ENCODE peak calls at places on chromosome 15, in six cellular contexts. One of them, this sample, is unnamed.

GRCh38 chr15:75723847-75724660 is 11.4 kb upstream of the CSPG4 start:
- DNase-seq in keratinocyte: peak; percentile 85
- DNase-seq in right atrium auricular region: peak; percentile 98
- DNase-seq in sigmoid colon: peak; percentile 99
- DNase-seq in thoracic aorta: peak; percentile 93
- DNase-seq in tibial artery: peak; percentile 96
- DNase-seq in this sample: peak; percentile 77

GRCh38 chr15:93317772-93318171 is 228.8 kb upstream of the RGMA start:
- DNase-seq in keratinocyte: no peak
- DNase-seq in right atrium auricular region: no peak
- DNase-seq in sigmoid colon: no peak
- DNase-seq in thoracic aorta: no peak
- DNase-seq in tibial artery: no peak
- DNase-seq in this sample: no peak

GRCh38 chr15:59250249-59250648 is 43.6 kb downstream of the LDHAL6B start:
- DNase-seq in keratinocyte: no peak
- DNase-seq in right atrium auricular region: no peak
- DNase-seq in sigmoid colon: no peak
- DNase-seq in thoracic aorta: no peak
- DNase-seq in tibial artery: no peak
- DNase-seq in this sample: no peak

GRCh38 chr15:94526071-94526689 is 294.8 kb downstream of the MCTP2 start:
- DNase-seq in keratinocyte: no peak
- DNase-seq in right atrium auricular region: no peak
- DNase-seq in sigmoid colon: no peak
- DNase-seq in thoracic aorta: no peak
- DNase-seq in tibial artery: no peak
- DNase-seq in this sample: no peak

GRCh38 chr15:30882861-30883433 is 20.8 kb upstream of the FAN1 start:
- DNase-seq in keratinocyte: no peak
- DNase-seq in right atrium auricular region: no peak
- DNase-seq in sigmoid colon: no peak
- DNase-seq in thoracic aorta: no peak
- DNase-seq in tibial artery: no peak
- DNase-seq in this sample: no peak

GRCh38 chr15:77630956-77631789 is 1.5 kb downstream of the LINGO1 start:
- DNase-seq in keratinocyte: no peak
- DNase-seq in right atrium auricular region: no peak
- DNase-seq in sigmoid colon: no peak
- DNase-seq in thoracic aorta: no peak
- DNase-seq in tibial artery: no peak
- DNase-seq in this sample: peak; percentile 70

GRCh38 chr15:78033864-78034263 is 43.6 kb downstream of the TBC1D2B start:
- DNase-seq in keratinocyte: no peak
- DNase-seq in right atrium auricular region: no peak
- DNase-seq in sigmoid colon: no peak
- DNase-seq in thoracic aorta: no peak
- DNase-seq in tibial artery: no peak
- DNase-seq in this sample: no peak

GRCh38 chr15:58329781-58330467 is 101.9 kb upstream of the LIPC start:
- DNase-seq in keratinocyte: no peak
- DNase-seq in right atrium auricular region: no peak
- DNase-seq in sigmoid colon: no peak
- DNase-seq in thoracic aorta: no peak
- DNase-seq in tibial artery: no peak
- DNase-seq in this sample: no peak

GRCh38 chr15:69475769-69476358 is 23.2 kb downstream of the RPLP1 start:
- DNase-seq in keratinocyte: no peak
- DNase-seq in right atrium auricular region: peak; percentile 84
- DNase-seq in sigmoid colon: peak; percentile 85
- DNase-seq in thoracic aorta: peak; percentile 25
- DNase-seq in tibial artery: peak; percentile 85
- DNase-seq in this sample: peak; percentile 85

DNA sequence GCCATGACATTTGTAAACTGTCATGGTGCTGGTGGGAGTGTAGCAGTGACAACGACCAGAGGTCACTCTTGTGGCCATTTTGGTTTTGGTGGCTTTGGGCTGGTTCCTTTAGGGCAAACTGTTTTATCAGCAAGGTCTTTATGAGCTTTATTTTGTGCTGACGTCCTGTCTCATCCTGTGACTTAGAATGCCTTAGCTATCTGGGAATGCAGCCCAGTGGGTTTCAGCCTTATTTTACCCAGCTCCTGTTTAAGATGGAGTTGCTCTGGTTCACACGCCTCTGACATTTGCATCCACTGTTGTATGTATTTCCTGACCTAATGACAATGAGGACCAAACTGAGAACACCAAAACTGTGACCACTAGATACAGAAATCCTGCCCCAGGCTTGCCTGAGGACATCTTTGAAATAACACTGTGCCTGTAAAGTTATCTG is 37.6 kb downstream of the RAB8B start:
- DNase-seq in keratinocyte: no peak
- DNase-seq in right atrium auricular region: no peak
- DNase-seq in sigmoid colon: no peak
- DNase-seq in thoracic aorta: no peak
- DNase-seq in tibial artery: no peak
- DNase-seq in this sample: no peak
- TF ChIP-seq CTCF in keratinocyte: no peak
- TF ChIP-seq CTCF in right atrium auricular region: no peak
- TF ChIP-seq CTCF in sigmoid colon: no peak
- TF ChIP-seq CTCF in thoracic aorta: no peak
- TF ChIP-seq CTCF in tibial artery: no peak
- TF ChIP-seq CTCF in this sample: no peak

GRCh38 chr15:67836477-67836876 is 3.4 kb downstream of the RNU6-1 start:
- DNase-seq in keratinocyte: no peak
- DNase-seq in right atrium auricular region: no peak
- DNase-seq in sigmoid colon: peak; percentile 63
- DNase-seq in thoracic aorta: no peak
- DNase-seq in tibial artery: peak; percentile 69
- DNase-seq in this sample: no peak
- H3K27me3 ChIP-seq in keratinocyte: peaks cover 46% of the 10 kb centered on the region
- H3K27me3 ChIP-seq in right atrium auricular region: peaks cover 35% of the 10 kb centered on the region
- H3K27me3 ChIP-seq in sigmoid colon: peaks cover 45% of the 10 kb centered on the region
- H3K27me3 ChIP-seq in thoracic aorta: peaks cover 21% of the 10 kb centered on the region
- H3K27me3 ChIP-seq in tibial artery: peaks cover 45% of the 10 kb centered on the region
- H3K27me3 ChIP-seq in this sample: peaks cover 22% of the 10 kb centered on the region

DNA sequence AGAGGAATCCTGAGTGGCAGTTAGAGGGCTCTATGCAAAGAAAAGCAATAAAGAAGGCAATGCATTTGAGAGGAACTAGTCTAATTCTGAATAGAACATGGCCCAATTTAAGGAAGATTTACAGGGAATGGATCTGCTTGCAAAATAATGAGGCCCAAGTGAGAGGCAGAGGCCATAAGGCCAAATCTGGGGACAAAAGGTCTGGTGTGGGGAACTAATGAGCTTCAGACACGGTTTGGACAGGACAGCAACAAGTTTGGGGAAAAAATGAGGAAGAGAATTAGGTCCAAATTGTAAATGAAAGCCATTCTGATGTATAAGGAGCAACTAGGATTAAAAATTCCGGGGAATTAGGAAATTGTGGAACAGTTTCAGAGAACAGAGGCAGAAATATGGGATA is 73.9 kb downstream of the RBPMS2 start:
- DNase-seq in keratinocyte: no peak
- DNase-seq in right atrium auricular region: no peak
- DNase-seq in sigmoid colon: no peak
- DNase-seq in thoracic aorta: no peak
- DNase-seq in tibial artery: no peak
- DNase-seq in this sample: no peak
- H3K27ac ChIP-seq in keratinocyte: no peak overlapping the region
- H3K27ac ChIP-seq in right atrium auricular region: peak overlapping the region; percentile 94
- H3K27ac ChIP-seq in sigmoid colon: peak overlapping the region; percentile 95
- H3K27ac ChIP-seq in thoracic aorta: peak overlapping the region; percentile 81
- H3K27ac ChIP-seq in tibial artery: peak overlapping the region; percentile 92
- H3K27ac ChIP-seq in this sample: peak overlapping the region; percentile 98

GRCh38 chr15:42679285-42680141 is 57.4 kb downstream of the CDAN1 start:
- DNase-seq in keratinocyte: peak; percentile 95
- DNase-seq in right atrium auricular region: no peak
- DNase-seq in sigmoid colon: no peak
- DNase-seq in thoracic aorta: no peak
- DNase-seq in tibial artery: no peak
- DNase-seq in this sample: no peak

GRCh38 chr15:42670441-42670840 is 66.5 kb downstream of the CDAN1 start:
- DNase-seq in keratinocyte: no peak
- DNase-seq in right atrium auricular region: no peak
- DNase-seq in sigmoid colon: no peak
- DNase-seq in thoracic aorta: no peak
- DNase-seq in tibial artery: no peak
- DNase-seq in this sample: no peak

GRCh38 chr15:42672444-42672843 is 64.5 kb downstream of the CDAN1 start:
- DNase-seq in keratinocyte: no peak
- DNase-seq in right atrium auricular region: no peak
- DNase-seq in sigmoid colon: no peak
- DNase-seq in thoracic aorta: no peak
- DNase-seq in tibial artery: no peak
- DNase-seq in this sample: no peak

GRCh38 chr15:42675021-42675420 is 61.9 kb downstream of the CDAN1 start:
- DNase-seq in keratinocyte: no peak
- DNase-seq in right atrium auricular region: no peak
- DNase-seq in sigmoid colon: no peak
- DNase-seq in thoracic aorta: no peak
- DNase-seq in tibial artery: no peak
- DNase-seq in this sample: no peak

GRCh38 chr15:42674472-42674871 is 62.5 kb downstream of the CDAN1 start:
- DNase-seq in keratinocyte: no peak
- DNase-seq in right atrium auricular region: no peak
- DNase-seq in sigmoid colon: no peak
- DNase-seq in thoracic aorta: no peak
- DNase-seq in tibial artery: no peak
- DNase-seq in this sample: no peak
- TF ChIP-seq CTCF in keratinocyte: no peak
- TF ChIP-seq CTCF in right atrium auricular region: no peak
- TF ChIP-seq CTCF in sigmoid colon: no peak
- TF ChIP-seq CTCF in thoracic aorta: no peak
- TF ChIP-seq CTCF in tibial artery: no peak
- TF ChIP-seq CTCF in this sample: no peak

GRCh38 chr15:49645277-49645676 is 24.4 kb downstream of the DTWD1 start:
- DNase-seq in keratinocyte: no peak
- DNase-seq in right atrium auricular region: no peak
- DNase-seq in sigmoid colon: no peak
- DNase-seq in thoracic aorta: no peak
- DNase-seq in tibial artery: no peak
- DNase-seq in this sample: no peak

GRCh38 chr15:49645937-49646336 is 25.1 kb downstream of the DTWD1 start:
- DNase-seq in keratinocyte: no peak
- DNase-seq in right atrium auricular region: no peak
- DNase-seq in sigmoid colon: no peak
- DNase-seq in thoracic aorta: no peak
- DNase-seq in tibial artery: peak; percentile 65
- DNase-seq in this sample: no peak

GRCh38 chr15:49649987-49650386 is 29.1 kb downstream of the DTWD1 start:
- DNase-seq in keratinocyte: no peak
- DNase-seq in right atrium auricular region: no peak
- DNase-seq in sigmoid colon: no peak
- DNase-seq in thoracic aorta: no peak
- DNase-seq in tibial artery: no peak
- DNase-seq in this sample: no peak

GRCh38 chr15:49644364-49644794 is 23.5 kb downstream of the DTWD1 start:
- DNase-seq in keratinocyte: no peak
- DNase-seq in right atrium auricular region: no peak
- DNase-seq in sigmoid colon: no peak
- DNase-seq in thoracic aorta: no peak
- DNase-seq in tibial artery: no peak
- DNase-seq in this sample: no peak

GRCh38 chr15:49646891-49647290 is 26.0 kb downstream of the DTWD1 start:
- DNase-seq in keratinocyte: no peak
- DNase-seq in right atrium auricular region: no peak
- DNase-seq in sigmoid colon: no peak
- DNase-seq in thoracic aorta: no peak
- DNase-seq in tibial artery: no peak
- DNase-seq in this sample: no peak
- H3K27me3 ChIP-seq in keratinocyte: no peaks in the 10 kb centered on the region
- H3K27me3 ChIP-seq in right atrium auricular region: no peaks in the 10 kb centered on the region
- H3K27me3 ChIP-seq in sigmoid colon: no peaks in the 10 kb centered on the region
- H3K27me3 ChIP-seq in thoracic aorta: no peaks in the 10 kb centered on the region
- H3K27me3 ChIP-seq in tibial artery: no peaks in the 10 kb centered on the region
- H3K27me3 ChIP-seq in this sample: no peaks in the 10 kb centered on the region

GRCh38 chr15:70867911-70868467 is 14.0 kb upstream of the LARP6 start:
- DNase-seq in keratinocyte: no peak
- DNase-seq in right atrium auricular region: no peak
- DNase-seq in sigmoid colon: peak; percentile 82
- DNase-seq in thoracic aorta: no peak
- DNase-seq in tibial artery: no peak
- DNase-seq in this sample: no peak
- H3K27ac ChIP-seq in keratinocyte: no peak overlapping the region
- H3K27ac ChIP-seq in right atrium auricular region: peak overlapping the region; percentile 32
- H3K27ac ChIP-seq in sigmoid colon: peak overlapping the region; percentile 56
- H3K27ac ChIP-seq in thoracic aorta: no peak overlapping the region
- H3K27ac ChIP-seq in tibial artery: no peak overlapping the region
- H3K27ac ChIP-seq in this sample: peak overlapping the region; percentile 99

DNA sequence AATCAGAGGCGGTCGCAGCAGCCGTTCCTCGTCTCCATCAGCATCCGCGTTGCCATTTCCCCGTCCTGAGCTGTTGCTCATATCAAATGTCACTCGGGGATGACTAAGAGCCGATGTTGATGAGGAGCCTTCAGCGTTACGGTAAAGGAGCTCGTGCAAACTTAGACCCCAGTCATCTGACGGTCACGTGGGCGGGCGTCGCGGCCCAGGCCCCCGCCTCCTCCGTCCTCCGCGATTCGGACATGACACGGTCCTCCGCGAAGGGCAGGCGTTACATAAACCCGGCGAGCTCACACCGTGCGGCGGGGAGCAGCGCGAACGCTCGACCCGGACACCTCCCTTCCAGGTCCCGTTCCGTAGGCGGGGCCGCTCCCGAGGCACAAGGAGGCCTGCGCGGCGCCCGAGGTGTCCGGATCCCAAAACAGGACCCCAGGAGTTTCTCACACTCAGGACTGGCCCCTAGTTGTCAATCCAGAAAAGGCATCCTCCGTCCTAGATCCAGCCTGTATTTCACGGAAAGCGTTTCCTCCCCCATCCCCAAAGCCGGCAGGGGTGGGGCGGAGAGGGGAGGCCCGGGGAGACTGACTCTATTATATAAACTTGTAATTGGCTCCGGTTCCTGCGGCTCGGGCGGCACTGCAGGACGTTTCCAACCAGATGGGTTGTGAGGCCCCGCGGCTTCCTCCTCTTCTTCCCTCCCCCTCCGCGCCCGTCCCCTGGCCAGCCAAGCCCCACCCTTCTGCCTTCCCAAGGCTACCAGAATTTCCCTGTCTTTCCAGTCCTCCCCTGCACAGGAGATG is 100.0 kb upstream of the IGF1R start:
- DNase-seq in keratinocyte: peak; percentile 30
- DNase-seq in right atrium auricular region: peak; percentile 78
- DNase-seq in sigmoid colon: peak; percentile 93
- DNase-seq in thoracic aorta: peak; percentile 67
- DNase-seq in tibial artery: peak; percentile 91
- DNase-seq in this sample: peak; percentile 49
- TF ChIP-seq CTCF in keratinocyte: peak; percentile 10
- TF ChIP-seq CTCF in right atrium auricular region: no peak
- TF ChIP-seq CTCF in sigmoid colon: no peak
- TF ChIP-seq CTCF in thoracic aorta: peak; percentile 19
- TF ChIP-seq CTCF in tibial artery: peak; percentile 33
- TF ChIP-seq CTCF in this sample: peak; percentile 27